ENCODE peak calls at places on chromosomes 12 and 14, in seven cellular contexts. H is fibroblast of the aortic adventitia, U is SK-N-SH, L is stomach, O is left ventricle myocardium inferior, J is transverse colon, I is IMR-90. B is an unnamed sample.

GRCh38 chr12:24864796-24865125 is 84.1 kb downstream of the BCAT1 start:
- DNase-seq in H (no peak), U (peak), L (no peak), O (no peak), J (no peak), I (peak), B (no peak)

GRCh38 chr12:5780536-5780935 is 164.5 kb downstream of the ANO2 start:
- DNase-seq in H (no peak), U (no peak), L (no peak), O (no peak), J (no peak), I (no peak), B (no peak)

GRCh38 chr12:15209782-15210181 is 11.4 kb downstream of the RERG start:
- DNase-seq in H (peak), U (no peak), L (no peak), O (no peak), J (no peak), I (peak), B (no peak)

GRCh38 chr12:89060133-89060532 is 292.2 kb downstream of the DUSP6 start:
- DNase-seq in H (no peak), U (no peak), L (no peak), O (no peak), J (no peak), I (peak), B (no peak)

GRCh38 chr14:67773844-67774377 is 42.5 kb downstream of the ZFYVE26 start:
- DNase-seq in H (no peak), U (no peak), L (no peak), O (no peak), J (no peak), I (no peak), B (no peak)

GRCh38 chr14:75711134-75711795 is 50.2 kb downstream of the TTLL5 start:
- DNase-seq in H (peak), U (peak), L (peak), O (no peak), J (no peak), I (peak), B (no peak)

GRCh38 chr14:52023518-52023917 is 34.2 kb downstream of the RTRAF start:
- DNase-seq in H (peak), U (no peak), L (no peak), O (no peak), J (no peak), I (peak), B (no peak)

GRCh38 chr14:69901113-69901951 is 22.1 kb downstream of the SMOC1 start:
- DNase-seq in H (peak), U (no peak), L (no peak), O (no peak), J (no peak), I (peak), B (no peak)

GRCh38 chr12:1989111-1989510 is 15.1 kb downstream of the DCP1B start:
- DNase-seq in H (no peak), U (no peak), L (no peak), O (no peak), J (no peak), I (no peak), B (no peak)

GRCh38 chr14:75960219-75960618 is 21.6 kb downstream of the TGFB3 start:
- DNase-seq in H (no peak), U (peak), L (no peak), O (no peak), J (no peak), I (no peak), B (no peak)

GRCh38 chr12:94488449-94488848 is 28.8 kb upstream of the CEP83 start:
- DNase-seq in H (no peak), U (no peak), L (no peak), O (no peak), J (no peak), I (peak), B (no peak)

GRCh38 chr12:45244561-45245348 is 28.9 kb downstream of the ANO6 start:
- DNase-seq in H (peak), U (no peak), L (no peak), O (no peak), J (no peak), I (peak), B (no peak)

GRCh38 chr12:49341777-49342065 is 4.7 kb upstream of the C1QL4 start:
- DNase-seq in H (no peak), U (no peak), L (no peak), O (no peak), J (no peak), I (no peak), B (no peak)
- H3K4me3 ChIP-seq in H (peak), U (no peak), L (peak), O (peak), J (peak), I (peak), B (peak)

DNA sequence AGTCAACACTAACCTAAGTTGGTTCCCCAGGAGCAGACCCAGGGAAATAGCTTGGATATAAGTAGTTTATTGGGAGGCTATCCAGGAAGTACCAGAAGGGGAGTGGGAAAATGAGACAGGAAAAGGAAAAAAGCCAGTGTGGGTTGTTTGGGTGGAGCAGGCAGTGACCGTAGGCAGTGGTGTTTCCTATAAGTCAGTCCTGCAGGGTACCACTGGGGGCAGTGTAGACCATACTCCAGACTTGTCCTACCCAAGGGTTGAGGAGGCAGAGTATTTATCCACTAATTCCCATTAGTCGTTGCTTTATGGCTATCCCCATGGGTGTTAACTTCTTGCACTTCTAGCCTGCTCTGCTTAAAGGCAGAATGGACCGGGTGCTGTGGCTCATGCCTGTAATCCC is 6.4 kb upstream of the CCDC60 start:
- DNase-seq in H (no peak), U (peak), L (no peak), O (no peak), J (peak), I (no peak), B (no peak)
- TF ChIP-seq CTCF in H (no peak), U (peak), L (no peak), O (peak), J (peak), I (no peak), B (peak)

DNA sequence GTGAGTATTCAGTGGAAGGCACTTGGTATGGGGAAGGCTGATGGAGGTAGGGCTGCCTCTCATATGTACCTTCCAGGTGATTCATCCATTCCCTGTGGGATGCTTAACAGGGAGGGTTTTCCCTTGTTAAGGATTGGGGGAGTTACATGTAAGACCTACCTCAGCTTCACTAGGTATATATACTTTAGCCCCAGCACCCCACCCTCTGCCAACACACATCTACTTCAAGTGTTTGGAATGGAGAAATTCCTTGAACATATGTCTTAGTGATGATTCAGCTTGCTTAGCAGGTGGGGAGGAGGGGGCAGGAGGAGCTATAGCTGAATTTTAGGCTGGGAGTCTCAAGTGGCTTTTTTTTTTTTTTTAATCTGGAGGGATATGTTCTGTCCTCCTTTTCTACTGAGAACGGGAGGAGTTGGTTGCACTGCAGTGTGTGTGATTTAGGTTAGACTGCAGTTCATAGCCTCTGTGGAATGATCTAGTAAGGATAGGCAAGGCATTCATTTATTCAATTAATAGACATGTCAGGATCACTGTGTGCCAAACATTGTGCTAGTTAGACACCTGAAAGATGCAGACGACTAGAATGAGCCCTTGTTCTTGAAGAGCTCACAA is 1.7 kb downstream of the PIP4K2C start:
- DNase-seq in H (no peak), U (no peak), L (no peak), O (no peak), J (no peak), I (peak), B (no peak)
- H3K4me3 ChIP-seq in H (no peak), U (peak), L (no peak), O (peak), J (no peak), I (no peak), B (no peak)

GRCh38 chr12:9372202-9372601 is 164.0 kb upstream of the PZP start:
- DNase-seq in H (no peak), U (no peak), L (no peak), O (no peak), J (no peak), I (peak), B (no peak)
- TF ChIP-seq CTCF in H (no peak), U (no peak), L (no peak), O (no peak), J (no peak), I (no peak), B (no peak)